ENCODE peak calls at places on chromosome 12, in five cellular contexts. T, M, B, Z and V are unnamed samples.

GRCh38 chr12:31591308-31591901 is 469 bp upstream of the DENND5B start:
- DNase-seq in B (peak; percentile 25), M (no peak), Z (peak; percentile 29), T (peak; percentile 41), V (peak; percentile 6)

GRCh38 chr12:122045262-122045661 is 23.6 kb downstream of the BCL7A start:
- DNase-seq in B (no peak), Z (no peak), T (no peak), M (no peak), V (no peak)

GRCh38 chr12:15608931-15609330 is 180.3 kb downstream of the EPS8 start:
- DNase-seq in T (no peak), B (no peak), Z (no peak), M (no peak), V (no peak)

GRCh38 chr12:18492372-18493025 is 231.2 kb downstream of the PIK3C2G start:
- DNase-seq in M (no peak), Z (no peak), B (peak; percentile 82), T (peak; percentile 79), V (no peak)

GRCh38 chr12:30624009-30624408 is 71.7 kb downstream of the IPO8 start:
- DNase-seq in T (no peak), B (no peak), M (no peak), Z (no peak), V (no peak)

GRCh38 chr12:83823386-83824045 is 1089.1 kb downstream of the SLC6A15 start:
- DNase-seq in Z (peak; percentile 21), M (no peak), B (peak; percentile 45), T (peak; percentile 21), V (no peak)

GRCh38 chr12:89051065-89051677 is 301.1 kb downstream of the DUSP6 start:
- DNase-seq in Z (no peak), T (peak; percentile 89), M (peak; percentile 42), B (peak; percentile 89), V (peak; percentile 64)

GRCh38 chr12:42776396-42776795 is 186.8 kb upstream of the PRICKLE1 start:
- DNase-seq in Z (no peak), B (no peak), T (no peak), M (no peak), V (no peak)

GRCh38 chr12:75747572-75747995 is 236.2 kb upstream of the KRR1 start:
- DNase-seq in M (no peak), Z (no peak), B (peak; percentile 69), T (peak; percentile 65), V (no peak)

GRCh38 chr12:121214171-121214777 is 4.3 kb downstream of the P2RX4 start:
- DNase-seq in B (peak; percentile 61), Z (no peak), T (peak; percentile 75), M (no peak), V (no peak)

GRCh38 chr12:78229491-78230209 is 399.0 kb downstream of the NAV3 start:
- DNase-seq in Z (peak; percentile 44), B (peak; percentile 81), M (no peak), T (peak; percentile 59), V (peak; percentile 13)

GRCh38 chr12:76187177-76187576 is 102.7 kb upstream of the NAP1L1 start:
- DNase-seq in Z (no peak), B (no peak), T (no peak), M (no peak), V (no peak)

GRCh38 chr12:11771895-11772502 is 122.5 kb downstream of the ETV6 start:
- DNase-seq in Z (no peak), T (peak; percentile 10), B (peak; percentile 72), M (no peak), V (no peak)

GRCh38 chr12:116609715-116610114 is 50.5 kb downstream of the MAP1LC3B2 start:
- DNase-seq in Z (no peak), M (no peak), B (no peak), T (peak; percentile 23), V (no peak)

GRCh38 chr12:66035289-66035961 is 95.1 kb downstream of the LLPH start:
- DNase-seq in B (peak; percentile 80), Z (no peak), M (no peak), T (peak; percentile 73), V (peak; percentile 32)

GRCh38 chr12:69161835-69162234 is 77.5 kb upstream of the CPSF6 start:
- DNase-seq in M (no peak), T (peak; percentile 18), Z (no peak), B (peak; percentile 33), V (no peak)

GRCh38 chr12:6476496-6476895 is 6.0 kb upstream of the VAMP1 start:
- DNase-seq in T (peak; percentile 61), M (no peak), B (peak; percentile 89), Z (no peak), V (no peak)

GRCh38 chr12:132610051-132610759 is at the start of gene LRCOL1:
- DNase-seq in Z (no peak), M (no peak), T (peak; percentile 76), B (peak; percentile 90), V (no peak)

GRCh38 chr12:93256258-93256969 is 121.3 kb upstream of the NUDT4 start:
- DNase-seq in M (no peak), T (peak; percentile 55), B (no peak), Z (no peak), V (no peak)

GRCh38 chr12:49716546-49716945 is 9.3 kb upstream of the FMNL3 start:
- DNase-seq in M (no peak), T (no peak), Z (no peak), B (no peak), V (no peak)

DNA sequence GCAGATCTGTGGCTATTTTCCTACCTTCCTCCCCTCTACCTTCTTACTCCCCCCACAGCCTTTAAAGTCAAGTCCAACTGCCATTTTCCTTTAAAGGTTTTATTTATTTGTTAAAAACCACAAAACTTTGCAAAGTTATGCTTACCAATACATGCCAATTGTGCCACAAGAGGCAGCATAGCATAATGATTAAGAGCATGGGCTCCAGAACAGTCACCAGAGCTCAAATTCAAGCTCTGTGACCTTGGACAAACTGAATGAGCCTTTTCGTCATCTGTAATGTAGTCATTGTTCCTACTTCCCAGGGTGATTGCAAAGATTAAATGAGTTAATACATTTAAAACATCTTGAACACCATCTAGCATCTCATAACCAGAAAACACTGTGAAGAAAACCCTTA is 13.0 kb upstream of the FMNL3 start:
- DNase-seq in T (peak; percentile 23), B (no peak), M (no peak), Z (no peak), V (no peak)
- TF ChIP-seq CTCF in T (peak; percentile 24), B (no peak), M (no peak), Z (no peak), V (no peak)

DNA sequence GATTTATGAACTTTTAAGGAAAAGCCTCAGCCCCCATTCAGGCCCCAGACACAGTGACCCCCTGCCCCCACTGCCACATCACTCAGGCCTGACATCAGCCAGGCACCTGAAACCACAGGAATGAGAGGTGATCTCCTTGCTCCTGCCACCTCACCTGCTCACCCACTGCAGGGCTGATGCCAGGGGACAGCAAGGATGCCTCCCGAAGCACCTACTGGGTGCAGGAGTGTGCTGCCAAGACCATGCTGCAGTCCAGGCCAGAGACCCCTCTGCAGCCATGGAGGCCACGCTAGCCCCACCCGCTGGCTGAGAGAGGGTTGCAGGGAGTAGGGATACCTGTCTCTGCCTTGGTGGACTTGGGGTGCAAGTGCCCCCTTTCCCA is 18.6 kb upstream of the KRT7 start:
- DNase-seq in B (no peak), T (no peak), Z (no peak), M (no peak), V (no peak)
- TF ChIP-seq CTCF in B (peak; percentile 84), T (no peak), Z (no peak), M (no peak), V (no peak)

DNA sequence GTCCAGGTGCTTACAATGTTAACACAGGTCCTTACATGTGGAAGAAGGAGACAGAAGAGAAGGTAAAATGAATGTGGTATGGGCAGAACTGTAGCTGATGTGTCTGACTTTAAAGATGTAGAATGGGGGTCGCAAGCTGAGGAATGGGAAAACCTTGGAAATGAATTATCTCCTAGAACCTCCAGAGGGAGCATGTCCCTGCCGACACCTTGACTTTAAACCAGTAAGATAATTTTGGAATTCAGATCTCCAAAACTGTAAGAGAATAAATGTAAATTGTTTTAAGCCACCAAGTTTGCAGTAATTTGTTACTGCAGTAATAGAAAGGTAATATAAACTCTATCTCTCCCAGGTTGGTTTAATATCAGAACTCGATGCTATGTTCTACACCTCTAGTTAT is 80.1 kb upstream of the ALG10 start:
- DNase-seq in Z (no peak), B (no peak), T (no peak), M (no peak), V (no peak)
- TF ChIP-seq CTCF in Z (no peak), B (no peak), T (no peak), M (no peak), V (no peak)

GRCh38 chr12:9848899-9849298 is 20.3 kb downstream of the CLEC2B start:
- DNase-seq in Z (no peak), M (no peak), B (no peak), T (no peak), V (no peak)
- TF ChIP-seq CTCF in Z (no peak), M (no peak), B (no peak), T (no peak), V (no peak)

GRCh38 chr12:55072093-55072492 is 52.3 kb downstream of the NEUROD4 start:
- DNase-seq in T (peak; percentile 17), M (no peak), Z (peak; percentile 32), B (peak; percentile 14), V (peak; percentile 9)
- TF ChIP-seq CTCF in T (peak; percentile 35), M (peak; percentile 24), Z (no peak), B (peak; percentile 39), V (no peak)

DNA sequence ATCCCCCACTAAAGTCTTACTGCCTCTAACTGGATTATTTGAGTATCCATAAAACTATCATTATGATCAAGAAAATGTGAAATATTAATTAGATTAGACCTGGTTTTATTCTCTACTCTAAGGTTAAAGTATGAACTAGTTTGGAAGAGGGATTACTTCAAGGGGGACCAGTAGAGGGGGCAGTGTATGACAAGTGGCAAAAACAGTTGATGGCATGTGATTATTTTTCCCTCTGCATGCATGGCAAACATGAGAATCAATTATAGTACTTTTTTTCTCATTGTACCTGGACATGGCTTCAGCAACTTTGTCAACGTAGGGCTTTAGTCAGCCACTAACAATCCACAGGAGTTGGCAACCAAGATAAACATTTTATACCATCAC is 145.0 kb upstream of the SLC38A2 start:
- DNase-seq in T (no peak), B (no peak), Z (no peak), M (no peak), V (no peak)
- TF ChIP-seq CTCF in T (no peak), B (peak; percentile 6), Z (no peak), M (no peak), V (no peak)

DNA sequence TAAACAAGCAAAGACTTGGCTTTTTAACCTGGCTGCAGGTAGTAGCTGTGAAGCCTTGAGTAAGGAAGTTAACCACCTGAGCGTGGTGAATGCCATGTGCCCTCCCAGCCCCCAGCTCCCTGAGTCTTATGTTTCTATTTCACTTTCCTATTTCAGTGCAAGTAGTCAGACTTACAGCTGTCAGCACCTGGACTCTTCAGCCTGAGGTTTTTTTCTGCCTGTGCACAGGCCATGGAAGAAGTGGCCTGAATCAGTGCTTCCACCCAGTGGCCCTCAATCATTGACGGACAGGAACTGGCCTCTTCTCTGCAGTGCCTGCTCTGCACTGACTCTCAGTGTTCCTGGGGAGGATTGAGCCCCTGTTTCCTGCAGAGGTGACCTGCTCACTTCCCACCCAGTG is 796.4 kb downstream of the MED13L start:
- DNase-seq in Z (no peak), B (peak; percentile 30), M (no peak), T (peak; percentile 11), V (no peak)
- TF ChIP-seq CTCF in Z (no peak), B (peak; percentile 39), M (no peak), T (no peak), V (no peak)